ENCODE peak calls at places on chromosomes 2 and 18, in six cellular contexts. G, J, O, Z, W and L are unnamed samples.
A peak's percentile ranks its signal among the peaks of the same experiment; 100 is the strongest.

GRCh38 chr2:98158305-98158704 is 71.3 kb downstream of the VWA3B start:
- DNase-seq in Z (no peak), G (peak; percentile 67), O (no peak), W (no peak), J (no peak), L (no peak)

GRCh38 chr2:215950009-215950408 is 63.3 kb downstream of the MREG start:
- DNase-seq in Z (no peak), W (no peak), O (no peak), G (peak; percentile 47), J (no peak), L (no peak)

GRCh38 chr2:71557321-71557720 is 104.0 kb downstream of the DYSF start:
- DNase-seq in G (no peak), Z (peak; percentile 43), W (no peak), J (no peak), O (no peak), L (no peak)

GRCh38 chr2:113208995-113209868 is 35.5 kb downstream of the PSD4 start:
- DNase-seq in J (no peak), O (no peak), Z (peak; percentile 90), G (no peak), W (no peak), L (no peak)

GRCh38 chr2:241110607-241111442 is 8.7 kb upstream of the MTERF4 start:
- DNase-seq in J (no peak), G (no peak), Z (peak; percentile 68), O (no peak), W (peak; percentile 41), L (no peak)

GRCh38 chr2:219038600-219038999 is 2.7 kb downstream of the CFAP65 start:
- DNase-seq in J (no peak), W (no peak), O (no peak), G (no peak), Z (peak; percentile 34), L (no peak)

GRCh38 chr2:230447036-230447435 is 31.0 kb downstream of the SP100 start:
- DNase-seq in G (no peak), O (no peak), W (no peak), J (no peak), Z (no peak), L (no peak)

GRCh38 chr2:179787601-179788000 is 73.8 kb downstream of the ZNF385B start:
- DNase-seq in G (peak; percentile 6), J (no peak), Z (no peak), O (no peak), W (no peak), L (no peak)

GRCh38 chr2:100260712-100261620 is 61.3 kb downstream of the LONRF2 start:
- DNase-seq in G (peak; percentile 81), W (no peak), O (no peak), Z (no peak), J (no peak), L (peak; percentile 86)

GRCh38 chr18:27014841-27015240 is 149.3 kb upstream of the AQP4 start:
- DNase-seq in Z (no peak), W (no peak), G (no peak), O (no peak), J (no peak), L (no peak)

GRCh38 chr2:239937866-239938640 is 87.1 kb downstream of the NDUFA10 start:
- DNase-seq in Z (peak; percentile 55), G (no peak), O (no peak), J (no peak), W (no peak), L (peak; percentile 3)

GRCh38 chr2:171707752-171708151 is 20.5 kb downstream of the DYNC1I2 start:
- DNase-seq in J (no peak), G (no peak), Z (no peak), O (no peak), W (no peak), L (no peak)

GRCh38 chr2:168687314-168687713 is 115.1 kb upstream of the NOSTRIN start:
- DNase-seq in Z (no peak), O (no peak), G (no peak), J (no peak), W (peak; percentile 11), L (no peak)

GRCh38 chr2:42999391-42999811 is 207.0 kb upstream of the HAAO start:
- DNase-seq in J (no peak), Z (no peak), W (no peak), G (no peak), O (no peak), L (peak; percentile 7)

GRCh38 chr2:227460079-227460485 is 11.9 kb upstream of the AGFG1 start:
- DNase-seq in G (no peak), O (no peak), W (peak; percentile 65), Z (no peak), J (no peak), L (no peak)

GRCh38 chr2:227462463-227462951 is 9.4 kb upstream of the AGFG1 start:
- DNase-seq in O (no peak), W (no peak), J (no peak), Z (no peak), G (no peak), L (no peak)

GRCh38 chr2:227460833-227461232 is 11.1 kb upstream of the AGFG1 start:
- DNase-seq in Z (no peak), G (no peak), W (no peak), J (no peak), O (no peak), L (no peak)

GRCh38 chr2:227462972-227463931 is 8.7 kb upstream of the AGFG1 start:
- DNase-seq in W (no peak), J (no peak), Z (no peak), O (no peak), G (no peak), L (no peak)

GRCh38 chr2:227461878-227462462 is 10.0 kb upstream of the AGFG1 start:
- DNase-seq in Z (no peak), G (no peak), W (no peak), O (no peak), J (no peak), L (no peak)
- H3K4me1 ChIP-seq in Z (no peaks in the 10 kb centered on the region), G (peaks cover 5% of the 10 kb centered on the region), W (peaks cover 69% of the 10 kb centered on the region), O (peaks cover 23% of the 10 kb centered on the region), J (peaks cover 23% of the 10 kb centered on the region), L (no peaks in the 10 kb centered on the region)

GRCh38 chr2:26058390-26058789 is 24.5 kb downstream of the RAB10 start:
- DNase-seq in W (no peak), Z (no peak), J (no peak), G (no peak), O (no peak), L (no peak)

GRCh38 chr2:26049641-26050040 is 15.8 kb downstream of the RAB10 start:
- DNase-seq in J (no peak), O (no peak), G (no peak), W (no peak), Z (no peak), L (no peak)

GRCh38 chr2:26052731-26053130 is 18.8 kb downstream of the RAB10 start:
- DNase-seq in W (no peak), G (no peak), J (no peak), Z (no peak), O (no peak), L (no peak)

GRCh38 chr2:26059542-26059941 is 25.7 kb downstream of the RAB10 start:
- DNase-seq in W (no peak), Z (no peak), J (no peak), G (no peak), O (no peak), L (no peak)

GRCh38 chr2:26054598-26055348 is 20.9 kb downstream of the RAB10 start:
- DNase-seq in G (no peak), W (no peak), O (no peak), J (no peak), Z (no peak), L (no peak)
- H3K4me1 ChIP-seq in G (no peaks in the 10 kb centered on the region), W (peaks cover 20% of the 10 kb centered on the region), O (peaks cover 41% of the 10 kb centered on the region), J (peaks cover 31% of the 10 kb centered on the region), Z (peaks cover 4% of the 10 kb centered on the region), L (no peaks in the 10 kb centered on the region)

GRCh38 chr2:237500681-237501424 is 13.8 kb downstream of the MLPH start:
- DNase-seq in Z (peak; percentile 72), W (no peak), O (no peak), J (no peak), G (no peak), L (peak; percentile 41)

GRCh38 chr2:237497009-237497819 is 10.2 kb downstream of the MLPH start:
- DNase-seq in J (no peak), Z (peak; percentile 56), G (no peak), O (no peak), W (no peak), L (no peak)

GRCh38 chr2:237497820-237498128 is 10.7 kb downstream of the MLPH start:
- DNase-seq in J (no peak), O (no peak), Z (peak; percentile 34), W (no peak), G (no peak), L (peak; percentile 37)

GRCh38 chr2:237496428-237496827 is 9.4 kb downstream of the MLPH start:
- DNase-seq in G (no peak), J (no peak), O (no peak), W (no peak), Z (peak; percentile 49), L (no peak)

DNA sequence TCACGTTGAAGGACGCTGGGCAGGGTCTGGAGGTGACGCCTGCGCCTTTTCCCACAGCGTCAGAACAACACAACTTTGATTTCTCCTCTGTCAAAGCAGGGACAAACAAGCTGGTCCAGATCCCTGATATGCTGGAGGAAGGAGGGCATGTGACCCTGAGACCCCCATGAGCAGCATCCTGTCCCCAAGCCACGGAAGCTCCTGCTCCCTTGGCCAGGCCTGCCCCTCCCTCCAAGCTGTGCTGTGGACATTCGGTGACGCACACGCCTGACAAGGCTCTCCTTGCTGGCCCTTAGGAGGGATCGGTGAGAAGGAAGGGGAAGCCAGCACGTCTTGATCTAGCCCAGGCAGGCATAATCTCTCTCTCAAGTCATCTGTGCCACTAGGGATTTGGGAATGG is 11.3 kb downstream of the MLPH start:
- DNase-seq in O (no peak), Z (peak; percentile 30), G (no peak), J (no peak), W (no peak), L (no peak)
- H3K4me1 ChIP-seq in O (peaks cover 12% of the 10 kb centered on the region), Z (no peaks in the 10 kb centered on the region), G (no peaks in the 10 kb centered on the region), J (peaks cover 10% of the 10 kb centered on the region), W (no peaks in the 10 kb centered on the region), L (no peaks in the 10 kb centered on the region)

GRCh38 chr2:133711226-133711625 is 143.0 kb upstream of the NCKAP5 start:
- DNase-seq in Z (no peak), G (no peak), O (no peak), W (no peak), J (no peak), L (no peak)

GRCh38 chr2:133711806-133712205 is 143.5 kb upstream of the NCKAP5 start:
- DNase-seq in O (no peak), Z (no peak), G (no peak), W (no peak), J (no peak), L (no peak)

GRCh38 chr2:133710613-133711012 is 142.3 kb upstream of the NCKAP5 start:
- DNase-seq in J (no peak), Z (no peak), G (no peak), W (no peak), O (no peak), L (no peak)

GRCh38 chr2:133712369-133712768 is 144.1 kb upstream of the NCKAP5 start:
- DNase-seq in O (no peak), G (no peak), Z (no peak), W (no peak), J (no peak), L (no peak)

DNA sequence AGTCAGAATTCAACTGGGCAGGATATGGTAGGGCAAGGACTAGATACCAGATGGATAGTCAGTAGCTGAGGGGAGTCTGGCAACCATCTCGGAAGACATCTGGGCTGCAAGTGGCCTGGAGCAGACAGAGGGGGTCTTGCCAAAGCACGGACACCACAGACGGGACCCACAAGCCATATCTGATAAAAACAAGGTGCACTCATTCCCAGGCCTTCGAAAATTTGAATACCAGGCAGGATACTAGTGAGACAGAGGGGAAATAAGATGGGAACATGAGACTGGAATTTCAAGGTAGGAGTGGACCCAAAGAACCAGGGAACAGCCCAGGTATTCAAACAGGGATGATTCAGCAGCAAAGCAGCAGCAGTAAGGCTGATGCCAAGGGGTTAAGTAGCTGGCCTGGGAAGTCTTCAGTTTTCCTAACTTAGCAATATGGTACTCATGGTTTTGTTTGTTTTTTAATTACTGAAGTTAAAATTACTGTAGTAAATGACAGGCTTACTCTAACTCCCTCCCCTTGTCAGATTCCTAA is 144.9 kb upstream of the NCKAP5 start:
- DNase-seq in W (no peak), J (no peak), Z (no peak), O (no peak), G (no peak), L (no peak)
- H3K4me1 ChIP-seq in W (no peaks in the 10 kb centered on the region), J (no peaks in the 10 kb centered on the region), Z (no peaks in the 10 kb centered on the region), O (no peaks in the 10 kb centered on the region), G (no peaks in the 10 kb centered on the region), L (no peaks in the 10 kb centered on the region)